ENCODE peak calls at places on chromosomes 5 and 9, in ten cellular contexts. V, T, B, I, A, G, D, H, U and Y are unnamed samples.

GRCh38 chr5:146306838-146307237 is 31.8 kb upstream of the POU4F3 start:
- DNase-seq in I (no peak), B (no peak), V (no peak), U (no peak), T (no peak), G (no peak), D (no peak), A (no peak), H (no peak), Y (no peak)

GRCh38 chr5:38115318-38115827 is 143.0 kb upstream of the EGFLAM start:
- DNase-seq in A (no peak), H (no peak), G (no peak), T (no peak), B (no peak), U (no peak), I (no peak), V (no peak), D (no peak), Y (no peak)

GRCh38 chr5:90221947-90222346 is 187.6 kb downstream of the CETN3 start:
- DNase-seq in T (no peak), A (no peak), G (no peak), I (peak), H (peak), B (no peak), U (no peak), D (no peak), V (no peak), Y (no peak)

GRCh38 chr9:121671612-121672155 is 20.2 kb downstream of the DAB2IP start:
- DNase-seq in B (no peak), D (peak), H (no peak), U (no peak), A (no peak), V (no peak), T (no peak), I (no peak), G (no peak), Y (no peak)

GRCh38 chr5:180084638-180085561 is 13.3 kb upstream of the RNF130 start:
- DNase-seq in H (peak), G (no peak), T (peak), B (no peak), U (no peak), I (no peak), A (no peak), D (no peak), V (no peak), Y (no peak)

GRCh38 chr5:1010181-1010510 is 1.5 kb downstream of the NKD2 start:
- DNase-seq in H (peak), D (no peak), I (peak), V (no peak), B (no peak), G (peak), U (no peak), A (no peak), T (no peak), Y (no peak)

GRCh38 chr5:137753227-137753985 is 757 bp downstream of the HNRNPA0 start:
- DNase-seq in U (no peak), D (no peak), V (no peak), G (peak), B (peak), A (peak), T (no peak), I (no peak), H (no peak), Y (peak)

GRCh38 chr9:13491138-13491492 is 211.6 kb upstream of the MPDZ start:
- DNase-seq in G (no peak), D (no peak), I (no peak), U (no peak), A (no peak), V (no peak), T (no peak), H (no peak), B (no peak), Y (no peak)

GRCh38 chr9:134569626-134570025 is 72.0 kb upstream of the COL5A1 start:
- DNase-seq in D (no peak), T (no peak), V (no peak), U (no peak), G (no peak), H (no peak), B (no peak), I (no peak), A (no peak), Y (no peak)

GRCh38 chr5:89827388-89827787 is 582.2 kb downstream of the CETN3 start:
- DNase-seq in A (no peak), U (no peak), B (no peak), T (no peak), V (no peak), H (no peak), I (no peak), D (no peak), G (no peak), Y (no peak)

GRCh38 chr5:172076783-172077244 is 70.4 kb upstream of the FBXW11 start:
- DNase-seq in T (no peak), B (no peak), D (peak), G (no peak), U (no peak), H (no peak), V (no peak), I (no peak), A (no peak), Y (no peak)

GRCh38 chr9:15423328-15423985 is 781 bp downstream of the SNAPC3 start:
- DNase-seq in D (peak), G (no peak), B (no peak), V (no peak), T (no peak), H (no peak), A (no peak), U (no peak), I (no peak), Y (no peak)

GRCh38 chr9:21656776-21657637 is 145.4 kb upstream of the MTAP start:
- DNase-seq in I (no peak), H (no peak), U (no peak), V (no peak), T (no peak), D (peak), A (no peak), B (no peak), G (no peak), Y (no peak)